ENCODE peak calls at places on chromosome 16, in seven cellular contexts. F is iPS DF 19.7, G is NCI-H2081, X is body of pancreas, L is OCI-M1, V is stomach, R is amygdala. P is an unnamed sample.

GRCh38 chr16:3789375-3790067 is 72.2 kb upstream of the TRAP1 start:
- DNase-seq in F (no peak), G (no peak), X (no peak), L (peak; percentile 5), V (no peak), R (no peak), P (no peak)

GRCh38 chr16:86886651-86887050 is 308.3 kb downstream of the FOXL1 start:
- DNase-seq in F (no peak), G (no peak), X (no peak), L (no peak), V (no peak), R (no peak), P (no peak)

GRCh38 chr16:10514369-10515055 is 65.9 kb downstream of the EMP2 start:
- DNase-seq in F (no peak), G (peak; percentile 2), X (peak; percentile 73), L (peak; percentile 80), V (peak; percentile 65), R (no peak), P (peak; percentile 61)

GRCh38 chr16:84689126-84689525 is 10.7 kb upstream of the USP10 start:
- DNase-seq in F (no peak), G (no peak), X (no peak), L (no peak), V (no peak), R (no peak), P (peak; percentile 21)

GRCh38 chr16:3074860-3075545 is 9.6 kb downstream of the IL32 start:
- DNase-seq in F (no peak), G (no peak), X (no peak), L (no peak), V (peak; percentile 46), R (no peak), P (no peak)

GRCh38 chr16:18983565-18984424 is at the start of gene TMC7:
- DNase-seq in F (peak; percentile 64), G (peak; percentile 87), X (peak; percentile 77), L (peak; percentile 87), V (peak; percentile 83), R (peak; percentile 74), P (peak; percentile 67)

GRCh38 chr16:68917541-68917940 is 74.2 kb downstream of the TANGO6 start:
- DNase-seq in F (no peak), G (no peak), X (no peak), L (no peak), V (no peak), R (no peak), P (no peak)

GRCh38 chr16:80147021-80147680 is 393.6 kb upstream of the DYNLRB2 start:
- DNase-seq in F (no peak), G (no peak), X (no peak), L (no peak), V (no peak), R (no peak), P (no peak)

GRCh38 chr16:4389051-4389955 is 17.7 kb downstream of the VASN start:
- DNase-seq in F (no peak), G (no peak), X (peak; percentile 10), L (no peak), V (no peak), R (no peak), P (no peak)

GRCh38 chr16:66266436-66267286 is 99.8 kb upstream of the CDH5 start:
- DNase-seq in F (no peak), G (no peak), X (no peak), L (no peak), V (no peak), R (no peak), P (peak; percentile 87)

GRCh38 chr16:5865231-5865630 is 767.6 kb upstream of the EEF2KMT start:
- DNase-seq in F (no peak), G (no peak), X (no peak), L (no peak), V (no peak), R (no peak), P (no peak)

GRCh38 chr16:9053006-9053601 is 38.3 kb upstream of the HAPSTR1 start:
- DNase-seq in F (peak; percentile 97), G (no peak), X (peak; percentile 44), L (peak; percentile 78), V (peak; percentile 43), R (no peak), P (peak; percentile 45)

GRCh38 chr16:3348547-3349167 is 7.0 kb upstream of the OR2C1 start:
- DNase-seq in F (no peak), G (no peak), X (no peak), L (peak; percentile 83), V (no peak), R (no peak), P (no peak)

GRCh38 chr16:85276741-85277140 is 164.5 kb upstream of the CIBAR2 start:
- DNase-seq in F (no peak), G (no peak), X (no peak), L (no peak), V (no peak), R (no peak), P (no peak)

GRCh38 chr16:73047536-73048291 is at the start of gene ZFHX3:
- DNase-seq in F (no peak), G (peak; percentile 77), X (peak; percentile 87), L (no peak), V (peak; percentile 79), R (no peak), P (no peak)

GRCh38 chr16:49697631-49698030 is 158.3 kb downstream of the ZNF423 start:
- DNase-seq in F (no peak), G (no peak), X (no peak), L (no peak), V (no peak), R (no peak), P (no peak)

GRCh38 chr16:24516900-24517669 is 22.3 kb upstream of the RBBP6 start:
- DNase-seq in F (no peak), G (peak; percentile 82), X (peak; percentile 86), L (peak; percentile 90), V (peak; percentile 87), R (peak; percentile 57), P (peak; percentile 75)

GRCh38 chr16:74100405-74101316 is 196.0 kb upstream of the PSMD7 start:
- DNase-seq in F (no peak), G (peak; percentile 49), X (no peak), L (no peak), V (no peak), R (no peak), P (no peak)

GRCh38 chr16:5028950-5029475 is 4.7 kb downstream of the NAGPA start:
- DNase-seq in F (no peak), G (no peak), X (no peak), L (no peak), V (no peak), R (no peak), P (no peak)

GRCh38 chr16:83438326-83438725 is 369.5 kb upstream of the HSBP1 start:
- DNase-seq in F (no peak), G (no peak), X (no peak), L (no peak), V (no peak), R (no peak), P (no peak)

GRCh38 chr16:20147091-20147490 is 73.4 kb upstream of the GPR139 start:
- DNase-seq in F (no peak), G (no peak), X (no peak), L (no peak), V (no peak), R (no peak), P (no peak)

GRCh38 chr16:5867250-5867649 is 769.7 kb upstream of the EEF2KMT start:
- DNase-seq in F (no peak), G (no peak), X (no peak), L (no peak), V (no peak), R (no peak), P (no peak)

GRCh38 chr16:70747703-70748631 is 53.0 kb downstream of the VAC14 start:
- DNase-seq in F (no peak), G (no peak), X (no peak), L (no peak), V (no peak), R (no peak), P (no peak)

GRCh38 chr16:4749700-4750257 is 15.4 kb downstream of the DNAAF8 start:
- DNase-seq in F (no peak), G (no peak), X (no peak), L (no peak), V (no peak), R (no peak), P (no peak)

GRCh38 chr16:56858375-56858774 is 6.6 kb upstream of the SLC12A3 start:
- DNase-seq in F (no peak), G (no peak), X (no peak), L (no peak), V (no peak), R (no peak), P (no peak)

GRCh38 chr16:1688807-1689560 is 10.9 kb downstream of the JPT2 start:
- DNase-seq in F (no peak), G (no peak), X (peak; percentile 86), L (no peak), V (peak; percentile 70), R (no peak), P (no peak)

GRCh38 chr16:81548551-81548900 is 103.9 kb downstream of the CMIP start:
- DNase-seq in F (no peak), G (no peak), X (no peak), L (no peak), V (no peak), R (no peak), P (no peak)

GRCh38 chr16:81928975-81929374 is 82.3 kb downstream of the SDR42E1 start:
- DNase-seq in F (no peak), G (no peak), X (no peak), L (no peak), V (peak; percentile 42), R (no peak), P (no peak)

GRCh38 chr16:4298761-4299522 is 16.9 kb upstream of the GLIS2 start:
- DNase-seq in F (peak; percentile 69), G (no peak), X (peak; percentile 76), L (no peak), V (peak; percentile 83), R (no peak), P (peak; percentile 62)

GRCh38 chr16:27048316-27048715 is 18.4 kb upstream of the C16orf82 start:
- DNase-seq in F (no peak), G (no peak), X (no peak), L (no peak), V (no peak), R (no peak), P (no peak)

GRCh38 chr16:14955546-14956231 is 18.4 kb downstream of the NPIPA1 start:
- DNase-seq in F (no peak), G (no peak), X (peak; percentile 22), L (no peak), V (no peak), R (no peak), P (no peak)

GRCh38 chr16:88606146-88606757 is 32.1 kb upstream of the IL17C start:
- DNase-seq in F (no peak), G (no peak), X (no peak), L (no peak), V (no peak), R (no peak), P (no peak)

GRCh38 chr16:5175263-5175662 is 77.7 kb upstream of the EEF2KMT start:
- DNase-seq in F (no peak), G (no peak), X (no peak), L (no peak), V (no peak), R (no peak), P (no peak)

GRCh38 chr16:11224096-11224893 is 31.7 kb downstream of the SOCS1 start:
- DNase-seq in F (no peak), G (no peak), X (peak; percentile 56), L (peak; percentile 96), V (peak; percentile 71), R (no peak), P (no peak)